ENCODE peak calls at places on chromosomes 1 and 21, in six cellular contexts. X is stimulated activated CD4-positive, alpha-beta T cell treated with anti-CD3 and anti-CD28 coated beads, Interleukin-2, amount 100 ng/mL, for 48 hours; S is LHCN-M2; U is nucleus accumbens; N is stimulated activated CD8-positive, alpha-beta memory T cell treated with anti-CD3 and anti-CD28 coated beads, Interleukin-4, amount 100 ng/mL, for 24 hours; O is WTC11. Y is an unnamed sample.

GRCh38 chr1:58804853-58805252 is 21.0 kb upstream of the JUN start:
- DNase-seq in X (no peak), U (no peak), S (no peak), O (no peak), N (no peak), Y (no peak)

GRCh38 chr1:41859686-41860085 is 59.0 kb downstream of the HIVEP3 start:
- DNase-seq in S (no peak), O (no peak), U (no peak), X (no peak), N (no peak), Y (no peak)

GRCh38 chr1:210144736-210145135 is 87.9 kb upstream of the SERTAD4 start:
- DNase-seq in S (peak), O (no peak), X (no peak), U (no peak), N (no peak), Y (no peak)

GRCh38 chr21:40373760-40374159 is 473.2 kb downstream of the DSCAM start:
- DNase-seq in S (no peak), X (no peak), O (no peak), N (no peak), U (no peak), Y (no peak)

GRCh38 chr1:223343692-223344091 is 20.3 kb downstream of the SUSD4 start:
- DNase-seq in S (no peak), U (no peak), X (no peak), O (no peak), N (no peak), Y (peak)

GRCh38 chr1:46749921-46750404 is 31.0 kb upstream of the EFCAB14 start:
- DNase-seq in N (no peak), S (no peak), U (no peak), O (no peak), X (no peak), Y (no peak)

GRCh38 chr1:224629965-224630364 is 13.8 kb downstream of the CNIH3 start:
- DNase-seq in U (no peak), O (no peak), N (no peak), S (no peak), X (no peak), Y (no peak)

GRCh38 chr1:98429851-98430496 is 231.5 kb upstream of the SNX7 start:
- DNase-seq in O (no peak), X (no peak), S (no peak), U (no peak), N (no peak), Y (no peak)